ENCODE peak calls at places on chromosomes 7 and 10, in seven cellular contexts. Y, N, I, Z, T, S and M are unnamed samples.

GRCh38 chr10:34491666-34492065 is 323.4 kb downstream of the PARD3 start:
- DNase-seq in Y (no peak), N (no peak), I (no peak), Z (no peak), T (no peak), S (no peak), M (no peak)

GRCh38 chr10:45461034-45461433 is 87.0 kb downstream of the ALOX5 start:
- DNase-seq in Y (no peak), N (no peak), I (no peak), Z (no peak), T (no peak), S (peak), M (peak)

GRCh38 chr7:112160130-112160770 is 45.9 kb downstream of the DOCK4 start:
- DNase-seq in Y (no peak), N (no peak), I (no peak), Z (no peak), T (no peak), S (no peak), M (no peak)

GRCh38 chr10:71598673-71599072 is 120.9 kb downstream of the C10orf105 start:
- DNase-seq in Y (peak), N (no peak), I (peak), Z (no peak), T (no peak), S (peak), M (no peak)

GRCh38 chr10:89085153-89085552 is 94.6 kb downstream of the FAS start:
- DNase-seq in Y (no peak), N (no peak), I (no peak), Z (no peak), T (no peak), S (no peak), M (no peak)

GRCh38 chr7:137295925-137296324 is 47.6 kb downstream of the PTN start:
- DNase-seq in Y (no peak), N (no peak), I (no peak), Z (no peak), T (no peak), S (no peak), M (no peak)

GRCh38 chr10:119750391-119751230 is 24.8 kb downstream of the INPP5F start:
- DNase-seq in Y (peak), N (peak), I (peak), Z (peak), T (peak), S (peak), M (peak)

GRCh38 chr7:33807779-33808482 is 97.4 kb upstream of the BMPER start:
- DNase-seq in Y (no peak), N (no peak), I (peak), Z (no peak), T (no peak), S (no peak), M (no peak)

GRCh38 chr10:115706482-115707076 is 566.4 kb downstream of the GFRA1 start:
- DNase-seq in Y (no peak), N (no peak), I (no peak), Z (no peak), T (no peak), S (no peak), M (no peak)

GRCh38 chr10:52004342-52004949 is 305.1 kb upstream of the CSTF2T start:
- DNase-seq in Y (no peak), N (no peak), I (no peak), Z (no peak), T (no peak), S (no peak), M (no peak)

GRCh38 chr7:143285454-143285756 is 647 bp downstream of the TMEM139 start:
- DNase-seq in Y (peak), N (no peak), I (peak), Z (no peak), T (no peak), S (no peak), M (no peak)

GRCh38 chr7:32501522-32501921 is 6.2 kb downstream of the AVL9 start:
- DNase-seq in Y (no peak), N (no peak), I (no peak), Z (no peak), T (no peak), S (no peak), M (no peak)

GRCh38 chr7:17625038-17625437 is 315.3 kb downstream of the SNX13 start:
- DNase-seq in Y (no peak), N (no peak), I (no peak), Z (no peak), T (no peak), S (no peak), M (no peak)

GRCh38 chr10:117804470-117805011 is 242.2 kb downstream of the RAB11FIP2 start:
- DNase-seq in Y (no peak), N (no peak), I (no peak), Z (no peak), T (no peak), S (peak), M (no peak)

GRCh38 chr7:9242604-9243003 is 809.2 kb downstream of the NXPH1 start:
- DNase-seq in Y (no peak), N (no peak), I (no peak), Z (no peak), T (no peak), S (no peak), M (no peak)